ENCODE peak calls at places on chromosomes 3 and 15, in five cellular contexts. A, D, H, N and P are unnamed samples.

GRCh38 chr3:39065197-39065596 is 13.4 kb downstream of the WDR48 start:
- DNase-seq in N (no peak), A (peak; percentile 48), H (peak; percentile 48), D (no peak), P (no peak)

GRCh38 chr3:100810671-100811070 is 101.4 kb downstream of the TFG start:
- DNase-seq in H (peak; percentile 51), D (no peak), A (no peak), N (no peak), P (no peak)

GRCh38 chr3:108085821-108086350 is 4.9 kb downstream of the CD47 start:
- DNase-seq in N (no peak), D (no peak), A (no peak), H (no peak), P (no peak)

GRCh38 chr3:193857996-193858395 is 265.0 kb downstream of the OPA1 start:
- DNase-seq in D (no peak), H (peak; percentile 95), N (no peak), A (no peak), P (no peak)

GRCh38 chr3:171620825-171621434 is 160.7 kb upstream of the TNIK start:
- DNase-seq in D (no peak), H (peak; percentile 41), N (no peak), A (no peak), P (no peak)

GRCh38 chr3:55686720-55687254 is 199.7 kb upstream of the WNT5A start:
- DNase-seq in N (no peak), H (no peak), A (no peak), D (no peak), P (no peak)

GRCh38 chr3:82240322-82240721 is 478.9 kb upstream of the GBE1 start:
- DNase-seq in A (no peak), D (no peak), N (no peak), H (no peak), P (no peak)

GRCh38 chr3:2098398-2099027 is at the start of gene CNTN4:
- DNase-seq in N (no peak), H (no peak), D (peak; percentile 94), A (peak; percentile 88), P (no peak)

GRCh38 chr15:84023636-84024035 is 211.9 kb upstream of the GOLGA6L4 start:
- DNase-seq in N (no peak), H (peak; percentile 66), D (no peak), A (peak; percentile 34), P (peak; percentile 31)

GRCh38 chr15:29039466-29040366 is 153.9 kb downstream of the APBA2 start:
- DNase-seq in A (no peak), D (no peak), H (no peak), N (no peak), P (no peak)

GRCh38 chr15:38844683-38845195 is 280.1 kb upstream of the RASGRP1 start:
- DNase-seq in D (no peak), N (no peak), H (no peak), A (no peak), P (no peak)

GRCh38 chr15:72172796-72173195 is 24.8 kb downstream of the GRAMD2A start:
- DNase-seq in A (no peak), N (no peak), D (no peak), H (no peak), P (no peak)

GRCh38 chr3:33380653-33381052 is 59.6 kb downstream of the UBP1 start:
- DNase-seq in D (no peak), H (no peak), A (no peak), N (no peak), P (no peak)

GRCh38 chr3:40623567-40623966 is 98.8 kb downstream of the ZNF621 start:
- DNase-seq in H (peak; percentile 2), D (no peak), N (no peak), A (peak; percentile 61), P (no peak)

GRCh38 chr15:91473894-91474293 is 373.8 kb downstream of the SV2B start:
- DNase-seq in A (no peak), D (no peak), H (peak; percentile 29), N (no peak), P (no peak)

GRCh38 chr15:95556866-95557225 is 773.7 kb upstream of the NR2F2 start:
- DNase-seq in A (no peak), H (peak; percentile 52), N (no peak), D (no peak), P (no peak)

GRCh38 chr15:29268706-29269484 is 727 bp downstream of the NSMCE3 start:
- DNase-seq in N (peak; percentile 21), H (peak; percentile 34), D (no peak), A (peak; percentile 45), P (no peak)

GRCh38 chr15:63331456-63331855 is 50.2 kb downstream of the CA12 start:
- DNase-seq in D (no peak), N (no peak), H (no peak), A (no peak), P (no peak)

GRCh38 chr3:33855884-33856546 is 57.6 kb downstream of the PDCD6IP start:
- DNase-seq in D (peak; percentile 20), A (no peak), H (peak; percentile 48), N (no peak), P (no peak)

GRCh38 chr15:28117591-28117990 is 18.5 kb upstream of the OCA2 start:
- DNase-seq in N (no peak), A (no peak), H (no peak), D (no peak), P (no peak)

GRCh38 chr3:127037971-127038446 is 55.1 kb downstream of the PLXNA1 start:
- DNase-seq in D (peak; percentile 57), H (no peak), N (no peak), A (no peak), P (no peak)

GRCh38 chr3:143608966-143609365 is 239.3 kb downstream of the SLC9A9 start:
- DNase-seq in H (peak; percentile 83), N (no peak), A (no peak), D (no peak), P (no peak)

GRCh38 chr3:14925729-14926591 is 21.4 kb upstream of the NR2C2 start:
- DNase-seq in A (peak; percentile 42), N (no peak), H (peak; percentile 82), D (no peak), P (no peak)

GRCh38 chr3:153221748-153222162 is 59.7 kb downstream of the RAP2B start:
- DNase-seq in A (peak; percentile 98), D (no peak), N (peak; percentile 66), H (peak; percentile 100), P (peak; percentile 92)

GRCh38 chr15:47618216-47618615 is 99.1 kb upstream of the SEMA6D start:
- DNase-seq in A (no peak), H (no peak), D (no peak), N (no peak), P (no peak)

GRCh38 chr3:34090876-34091275 is 292.4 kb downstream of the PDCD6IP start:
- DNase-seq in H (no peak), N (no peak), D (no peak), A (no peak), P (no peak)

GRCh38 chr3:46508850-46509591 is 11.2 kb downstream of the RTP3 start:
- DNase-seq in D (no peak), A (no peak), N (no peak), H (no peak), P (no peak)

GRCh38 chr15:81213982-81214381 is 17.3 kb downstream of the IL16 start:
- DNase-seq in D (no peak), N (no peak), H (no peak), A (no peak), P (no peak)

GRCh38 chr3:137294839-137295238 is 337.1 kb downstream of the IL20RB start:
- DNase-seq in H (no peak), D (no peak), A (no peak), N (no peak), P (no peak)

GRCh38 chr3:137295336-137295735 is 337.6 kb downstream of the IL20RB start:
- DNase-seq in A (no peak), H (no peak), N (no peak), D (no peak), P (no peak)

GRCh38 chr3:137293086-137293485 is 335.3 kb downstream of the IL20RB start:
- DNase-seq in A (no peak), H (no peak), D (no peak), N (no peak), P (no peak)

GRCh38 chr3:137294139-137294538 is 336.4 kb downstream of the IL20RB start:
- DNase-seq in H (no peak), D (no peak), A (no peak), N (no peak), P (no peak)
- H3K4me3 ChIP-seq in H (no peak overlapping the region), D (no peak overlapping the region), A (no peak overlapping the region), N (no peak overlapping the region), P (no peak overlapping the region)

GRCh38 chr3:137008976-137009375 is 51.2 kb downstream of the IL20RB start:
- DNase-seq in N (no peak), H (no peak), A (no peak), D (no peak), P (peak; percentile 74)

GRCh38 chr3:137010137-137010536 is 52.4 kb downstream of the IL20RB start:
- DNase-seq in H (no peak), N (no peak), D (no peak), A (no peak), P (peak; percentile 66)

GRCh38 chr3:137012097-137012501 is 54.3 kb downstream of the IL20RB start:
- DNase-seq in D (no peak), H (peak; percentile 38), N (no peak), A (no peak), P (peak; percentile 89)

DNA sequence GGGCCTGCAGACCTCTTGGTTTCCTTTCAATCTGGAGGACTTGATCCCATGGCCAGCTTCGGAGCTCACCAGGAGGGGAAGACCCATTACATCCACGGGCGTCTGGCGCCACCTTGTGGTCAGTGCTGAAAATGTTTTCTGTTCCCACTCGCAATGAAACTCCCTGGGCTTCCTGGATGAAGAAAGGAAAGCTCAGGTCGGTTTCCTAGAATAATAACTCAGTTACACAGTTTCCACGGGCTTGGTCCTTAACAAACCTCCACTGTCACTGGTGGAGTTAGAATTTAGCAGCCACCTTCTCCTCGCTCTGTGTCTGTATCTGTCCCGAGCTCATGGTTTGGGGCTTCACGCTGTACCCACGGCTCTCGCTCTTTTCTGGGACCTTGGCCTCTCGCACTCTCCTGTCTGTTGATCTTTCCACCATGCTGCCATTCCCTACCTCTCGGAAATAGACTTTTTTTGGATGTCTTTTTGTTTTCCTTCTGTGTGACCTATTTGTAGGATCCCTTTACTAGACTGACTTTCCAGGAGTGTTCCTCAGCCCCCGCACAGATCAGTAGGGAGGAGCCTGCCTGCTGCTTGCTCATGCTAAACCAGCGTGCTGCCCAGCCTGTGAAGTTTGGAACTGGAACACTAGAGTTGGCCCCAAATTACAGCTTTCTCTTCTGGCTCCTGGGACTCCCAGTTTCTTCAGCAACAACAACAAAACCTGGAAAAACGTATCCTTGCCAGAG is 56.3 kb downstream of the IL20RB start:
- DNase-seq in H (peak; percentile 94), N (peak; percentile 85), D (no peak), A (peak; percentile 76), P (peak; percentile 98)
- H3K4me3 ChIP-seq in H (peak overlapping the region; percentile 59), N (peak overlapping the region; percentile 34), D (no peak overlapping the region), A (peak overlapping the region; percentile 60), P (peak overlapping the region; percentile 51)

GRCh38 chr3:190121061-190121765 is 516 bp upstream of the P3H2 start:
- DNase-seq in N (no peak), H (no peak), D (no peak), A (no peak), P (no peak)
- H3K4me3 ChIP-seq in N (no peak overlapping the region), H (peak overlapping the region; percentile 65), D (no peak overlapping the region), A (peak overlapping the region; percentile 75), P (peak overlapping the region; percentile 80)

GRCh38 chr15:70763950-70764730 is 782 bp upstream of the UACA start:
- DNase-seq in N (no peak), H (no peak), D (no peak), A (no peak), P (no peak)
- H3K4me3 ChIP-seq in N (peak overlapping the region; percentile 50), H (peak overlapping the region; percentile 85), D (peak overlapping the region; percentile 80), A (peak overlapping the region; percentile 70), P (peak overlapping the region; percentile 94)

GRCh38 chr3:184813357-184813756 is 1.4 kb downstream of the VPS8 start:
- DNase-seq in N (no peak), A (no peak), D (no peak), H (no peak), P (no peak)
- H3K4me3 ChIP-seq in N (peak overlapping the region; percentile 64), A (peak overlapping the region; percentile 89), D (no peak overlapping the region), H (peak overlapping the region; percentile 92), P (peak overlapping the region; percentile 87)

GRCh38 chr3:195150194-195151118 is 120.5 kb downstream of the XXYLT1 start:
- DNase-seq in A (peak; percentile 74), N (peak; percentile 37), H (peak; percentile 95), D (peak; percentile 62), P (no peak)
- H3K4me3 ChIP-seq in A (peak overlapping the region; percentile 36), N (peak overlapping the region; percentile 27), H (peak overlapping the region; percentile 34), D (no peak overlapping the region), P (peak overlapping the region; percentile 52)